ENCODE peak calls at places on chromosomes 3 and 15, in five cellular contexts. A is breast epithelium, Q is left ventricle myocardium inferior, H is fibroblast of lung, U is fibroblast of mammary gland. G is an unnamed sample.

GRCh38 chr3:46990573-46991374 is 11.3 kb downstream of the NBEAL2 start:
- DNase-seq in A (no peak), Q (peak), H (no peak), U (no peak), G (no peak)

GRCh38 chr3:46422617-46423016 is 15.6 kb downstream of the CCRL2 start:
- DNase-seq in A (no peak), Q (no peak), H (no peak), U (no peak), G (no peak)

GRCh38 chr15:48888209-48888608 is 10.3 kb downstream of the EID1 start:
- DNase-seq in A (no peak), Q (no peak), H (no peak), U (no peak), G (no peak)

GRCh38 chr3:72633534-72633933 is 214.7 kb downstream of the SHQ1 start:
- DNase-seq in A (no peak), Q (no peak), H (no peak), U (no peak), G (no peak)

GRCh38 chr15:91723959-91724358 is 129.5 kb upstream of the SLCO3A1 start:
- DNase-seq in A (no peak), Q (no peak), H (no peak), U (no peak), G (no peak)

GRCh38 chr3:87791248-87792027 is 267.4 kb downstream of the CGGBP1 start:
- DNase-seq in A (no peak), Q (no peak), H (no peak), U (no peak), G (no peak)

GRCh38 chr15:70299931-70300858 is 202.5 kb upstream of the TLE3 start:
- DNase-seq in A (no peak), Q (no peak), H (no peak), U (no peak), G (no peak)

GRCh38 chr15:73723146-73723545 is 30.0 kb downstream of the INSYN1 start:
- DNase-seq in A (no peak), Q (no peak), H (no peak), U (no peak), G (no peak)

GRCh38 chr3:194397757-194398312 is 1.2 kb downstream of the GP5 start:
- DNase-seq in A (no peak), Q (no peak), H (peak), U (no peak), G (peak)

GRCh38 chr3:147921044-147921443 is 511.9 kb downstream of the ZIC1 start:
- DNase-seq in A (no peak), Q (no peak), H (peak), U (peak), G (peak)

GRCh38 chr15:89349212-89349558 is 14.6 kb upstream of the POLG start:
- DNase-seq in A (no peak), Q (no peak), H (no peak), U (no peak), G (no peak)

GRCh38 chr15:86362556-86362955 is 282.9 kb downstream of the AGBL1 start:
- DNase-seq in A (no peak), Q (no peak), H (no peak), U (peak), G (no peak)

GRCh38 chr15:69055251-69055650 is 40.8 kb downstream of the NOX5 start:
- DNase-seq in A (no peak), Q (no peak), H (no peak), U (no peak), G (no peak)

GRCh38 chr3:181486496-181486895 is 225.2 kb upstream of the SOX2 start:
- DNase-seq in A (no peak), Q (no peak), H (no peak), U (no peak), G (no peak)

GRCh38 chr15:53367740-53368139 is 391.7 kb downstream of the WDR72 start:
- DNase-seq in A (no peak), Q (no peak), H (no peak), U (no peak), G (no peak)

GRCh38 chr3:55292360-55292759 is 194.7 kb downstream of the WNT5A start:
- DNase-seq in A (no peak), Q (no peak), H (no peak), U (no peak), G (no peak)

GRCh38 chr3:113839551-113839950 is 963 bp downstream of the GRAMD1C start:
- DNase-seq in A (no peak), Q (no peak), H (no peak), U (no peak), G (no peak)

GRCh38 chr15:87322223-87322622 is 934.3 kb downstream of the NTRK3 start:
- DNase-seq in A (no peak), Q (no peak), H (no peak), U (no peak), G (no peak)

GRCh38 chr3:66755924-66756323 is 242.2 kb upstream of the KBTBD8 start:
- DNase-seq in A (no peak), Q (no peak), H (no peak), U (no peak), G (no peak)

GRCh38 chr3:136070953-136071949 is 105.7 kb downstream of the PPP2R3A start:
- DNase-seq in A (peak), Q (peak), H (peak), U (peak), G (peak)

GRCh38 chr15:76342382-76343201 is 6.0 kb downstream of the ISL2 start:
- DNase-seq in A (no peak), Q (no peak), H (no peak), U (no peak), G (no peak)

GRCh38 chr15:90174140-90174891 is 26.8 kb upstream of the SEMA4B start:
- DNase-seq in A (peak), Q (peak), H (peak), U (no peak), G (peak)

GRCh38 chr15:81113861-81114261 is 20.2 kb upstream of the CFAP161 start:
- DNase-seq in A (no peak), Q (no peak), H (peak), U (peak), G (peak)

GRCh38 chr3:71026634-71027578 is 556.6 kb downstream of the FOXP1 start:
- DNase-seq in A (no peak), Q (no peak), H (peak), U (no peak), G (peak)

GRCh38 chr15:63858881-63859280 is 25.1 kb upstream of the HERC1 start:
- DNase-seq in A (no peak), Q (no peak), H (no peak), U (peak), G (peak)

GRCh38 chr15:40106203-40107161 is 2.2 kb downstream of the BMF start:
- DNase-seq in A (peak), Q (peak), H (peak), U (peak), G (peak)
- H3K4me3 ChIP-seq in A (peak), Q (peak), H (no peak), U (no peak), G (no peak)

GRCh38 chr15:57655809-57656208 is 50.7 kb upstream of the POLR2M start:
- DNase-seq in A (no peak), Q (no peak), H (no peak), U (no peak), G (no peak)
- TF ChIP-seq CTCF in A (no peak), Q (no peak), H (no peak), U (no peak), G (peak)

GRCh38 chr3:11672396-11672795 is 28.7 kb upstream of the VGLL4 start:
- DNase-seq in A (no peak), Q (no peak), H (no peak), U (no peak), G (no peak)
- H3K4me3 ChIP-seq in A (no peak), Q (no peak), H (no peak), U (no peak), G (no peak)

GRCh38 chr3:13888576-13888975 is 8.7 kb upstream of the WNT7A start:
- DNase-seq in A (no peak), Q (no peak), H (no peak), U (no peak), G (no peak)

GRCh38 chr3:13884851-13885703 is 5.2 kb upstream of the WNT7A start:
- DNase-seq in A (no peak), Q (no peak), H (no peak), U (peak), G (peak)

GRCh38 chr3:13885704-13886010 is 5.8 kb upstream of the WNT7A start:
- DNase-seq in A (no peak), Q (no peak), H (no peak), U (no peak), G (no peak)

GRCh38 chr3:13887746-13888300 is 8.0 kb upstream of the WNT7A start:
- DNase-seq in A (no peak), Q (no peak), H (no peak), U (no peak), G (no peak)

GRCh38 chr3:13886593-13887129 is 6.8 kb upstream of the WNT7A start:
- DNase-seq in A (no peak), Q (no peak), H (no peak), U (no peak), G (no peak)
- TF ChIP-seq CTCF in A (no peak), Q (no peak), H (no peak), U (no peak), G (no peak)

GRCh38 chr3:186361246-186361611 is 805 bp downstream of the DGKG start:
- DNase-seq in A (no peak), Q (no peak), H (no peak), U (no peak), G (no peak)
- H3K4me3 ChIP-seq in A (peak), Q (peak), H (no peak), U (no peak), G (no peak)

GRCh38 chr3:176651622-176652021 is 545.7 kb downstream of the TBL1XR1 start:
- DNase-seq in A (no peak), Q (no peak), H (no peak), U (peak), G (peak)

GRCh38 chr3:176647988-176648387 is 549.3 kb downstream of the TBL1XR1 start:
- DNase-seq in A (no peak), Q (no peak), H (no peak), U (no peak), G (no peak)

GRCh38 chr3:176650478-176650877 is 546.8 kb downstream of the TBL1XR1 start:
- DNase-seq in A (no peak), Q (no peak), H (peak), U (peak), G (peak)
- TF ChIP-seq CTCF in A (no peak), Q (no peak), H (no peak), U (peak), G (peak)

GRCh38 chr3:11611271-11611893 is 32.3 kb downstream of the VGLL4 start:
- DNase-seq in A (no peak), Q (no peak), H (no peak), U (no peak), G (no peak)
- H3K4me3 ChIP-seq in A (no peak), Q (no peak), H (no peak), U (no peak), G (no peak)

GRCh38 chr15:100671124-100671680 is 68.8 kb downstream of the ASB7 start:
- DNase-seq in A (no peak), Q (no peak), H (no peak), U (no peak), G (no peak)

GRCh38 chr15:100672959-100673358 is 70.6 kb downstream of the ASB7 start:
- DNase-seq in A (no peak), Q (no peak), H (no peak), U (no peak), G (no peak)

GRCh38 chr15:100669260-100669659 is 66.9 kb downstream of the ASB7 start:
- DNase-seq in A (no peak), Q (no peak), H (no peak), U (no peak), G (no peak)

GRCh38 chr15:100670505-100671021 is 68.2 kb downstream of the ASB7 start:
- DNase-seq in A (no peak), Q (no peak), H (no peak), U (no peak), G (no peak)

GRCh38 chr15:100671858-100672543 is 69.6 kb downstream of the ASB7 start:
- DNase-seq in A (no peak), Q (no peak), H (peak), U (peak), G (peak)
- TF ChIP-seq CTCF in A (peak), Q (peak), H (peak), U (peak), G (peak)

DNA sequence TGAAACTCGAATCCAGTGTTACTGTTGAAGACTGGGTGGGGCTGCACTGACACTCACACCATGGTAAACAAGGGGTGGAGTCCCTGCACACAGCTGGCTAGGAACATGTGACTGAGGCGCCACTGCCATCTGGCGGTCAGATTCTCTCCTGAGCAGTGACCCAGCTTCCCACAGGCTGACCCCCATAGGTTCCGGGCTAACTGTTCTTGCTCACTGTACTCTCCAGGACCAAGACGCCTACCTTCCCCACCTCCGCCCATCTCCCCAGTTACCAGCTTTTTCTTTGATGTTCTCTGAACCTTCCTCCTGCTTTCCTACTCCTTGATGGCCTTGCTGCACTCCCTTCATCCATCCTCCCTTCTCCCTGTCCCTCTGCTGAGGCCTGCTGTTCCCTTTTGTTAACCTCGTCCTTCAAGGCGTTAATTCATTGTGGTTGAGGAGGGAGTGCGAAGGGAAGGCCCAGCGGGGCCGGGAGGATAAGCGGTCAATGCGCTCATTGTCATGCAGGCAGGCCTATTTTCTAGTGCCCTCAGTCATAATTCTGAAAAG is 115.2 kb downstream of the ATP8B4 start:
- DNase-seq in A (peak), Q (peak), H (peak), U (peak), G (peak)
- H3K4me3 ChIP-seq in A (no peak), Q (no peak), H (no peak), U (no peak), G (no peak)

GRCh38 chr3:192336286-192336685 is 391.1 kb downstream of the FGF12 start:
- DNase-seq in A (no peak), Q (no peak), H (no peak), U (no peak), G (peak)
- TF ChIP-seq CTCF in A (no peak), Q (no peak), H (no peak), U (no peak), G (no peak)